ENCODE peak calls at places on chromosome 5, in eight cellular contexts. One of them, this sample, is unnamed.

GRCh38 chr5:113119271-113119924 is 142.8 kb downstream of the DCP2 start:
- DNase-seq in CD8-positive, alpha-beta T cell: no peak
- DNase-seq in right cardiac atrium: peak; percentile 92
- DNase-seq in keratinocyte: no peak
- DNase-seq in heart right ventricle: peak; percentile 78
- DNase-seq in GM23248: peak; percentile 46
- DNase-seq in iPS DF 6.9: no peak
- DNase-seq in GM12878: no peak
- DNase-seq in this sample: peak; percentile 84

GRCh38 chr5:164336906-164337305 is 831.5 kb downstream of the MAT2B start:
- DNase-seq in GM12878: no peak
- DNase-seq in heart right ventricle: no peak
- DNase-seq in GM23248: peak; percentile 61
- DNase-seq in keratinocyte: no peak
- DNase-seq in right cardiac atrium: no peak
- DNase-seq in iPS DF 6.9: no peak
- DNase-seq in CD8-positive, alpha-beta T cell: no peak
- DNase-seq in this sample: no peak

GRCh38 chr5:141757402-141757801 is 75.4 kb upstream of the ARAP3 start:
- DNase-seq in right cardiac atrium: no peak
- DNase-seq in keratinocyte: peak; percentile 7
- DNase-seq in GM23248: peak; percentile 68
- DNase-seq in CD8-positive, alpha-beta T cell: no peak
- DNase-seq in heart right ventricle: peak; percentile 23
- DNase-seq in iPS DF 6.9: no peak
- DNase-seq in GM12878: no peak
- DNase-seq in this sample: no peak

GRCh38 chr5:179802207-179802883 is 4.3 kb downstream of the MGAT4B start:
- DNase-seq in CD8-positive, alpha-beta T cell: no peak
- DNase-seq in iPS DF 6.9: no peak
- DNase-seq in keratinocyte: no peak
- DNase-seq in heart right ventricle: no peak
- DNase-seq in GM23248: peak; percentile 37
- DNase-seq in GM12878: no peak
- DNase-seq in right cardiac atrium: peak; percentile 57
- DNase-seq in this sample: peak; percentile 69

GRCh38 chr5:71971862-71972261 is 135.4 kb upstream of the MAP1B start:
- DNase-seq in GM12878: no peak
- DNase-seq in right cardiac atrium: no peak
- DNase-seq in iPS DF 6.9: no peak
- DNase-seq in CD8-positive, alpha-beta T cell: no peak
- DNase-seq in keratinocyte: no peak
- DNase-seq in heart right ventricle: no peak
- DNase-seq in GM23248: no peak
- DNase-seq in this sample: no peak

GRCh38 chr5:179730852-179731251 is 1.8 kb upstream of the MAML1 start:
- DNase-seq in right cardiac atrium: no peak
- DNase-seq in GM23248: no peak
- DNase-seq in iPS DF 6.9: no peak
- DNase-seq in keratinocyte: no peak
- DNase-seq in CD8-positive, alpha-beta T cell: no peak
- DNase-seq in GM12878: no peak
- DNase-seq in heart right ventricle: no peak
- DNase-seq in this sample: no peak

GRCh38 chr5:135976216-135976615 is 21.4 kb upstream of the LECT2 start:
- DNase-seq in heart right ventricle: no peak
- DNase-seq in iPS DF 6.9: no peak
- DNase-seq in keratinocyte: no peak
- DNase-seq in right cardiac atrium: no peak
- DNase-seq in CD8-positive, alpha-beta T cell: no peak
- DNase-seq in GM12878: no peak
- DNase-seq in GM23248: no peak
- DNase-seq in this sample: no peak

GRCh38 chr5:159695741-159696294 is 220.5 kb upstream of the ADRA1B start:
- DNase-seq in keratinocyte: no peak
- DNase-seq in right cardiac atrium: no peak
- DNase-seq in CD8-positive, alpha-beta T cell: no peak
- DNase-seq in GM12878: no peak
- DNase-seq in heart right ventricle: no peak
- DNase-seq in iPS DF 6.9: no peak
- DNase-seq in GM23248: no peak
- DNase-seq in this sample: no peak

GRCh38 chr5:79753087-79753486 is 63.5 kb downstream of the CMYA5 start:
- DNase-seq in right cardiac atrium: no peak
- DNase-seq in GM23248: no peak
- DNase-seq in GM12878: no peak
- DNase-seq in heart right ventricle: no peak
- DNase-seq in keratinocyte: no peak
- DNase-seq in iPS DF 6.9: no peak
- DNase-seq in CD8-positive, alpha-beta T cell: no peak
- DNase-seq in this sample: no peak

GRCh38 chr5:74725331-74725730 is 40.3 kb downstream of the HEXB start:
- DNase-seq in GM23248: no peak
- DNase-seq in right cardiac atrium: no peak
- DNase-seq in iPS DF 6.9: no peak
- DNase-seq in keratinocyte: no peak
- DNase-seq in CD8-positive, alpha-beta T cell: no peak
- DNase-seq in GM12878: no peak
- DNase-seq in heart right ventricle: no peak
- DNase-seq in this sample: no peak

GRCh38 chr5:135353952-135354721 is 44.9 kb downstream of the MACROH2A1 start:
- DNase-seq in iPS DF 6.9: no peak
- DNase-seq in heart right ventricle: no peak
- DNase-seq in CD8-positive, alpha-beta T cell: no peak
- DNase-seq in right cardiac atrium: no peak
- DNase-seq in keratinocyte: no peak
- DNase-seq in GM12878: no peak
- DNase-seq in GM23248: peak; percentile 95
- DNase-seq in this sample: no peak

GRCh38 chr5:82918311-82919031 is 158.7 kb downstream of the TMEM167A start:
- DNase-seq in GM12878: no peak
- DNase-seq in heart right ventricle: no peak
- DNase-seq in right cardiac atrium: no peak
- DNase-seq in iPS DF 6.9: no peak
- DNase-seq in CD8-positive, alpha-beta T cell: no peak
- DNase-seq in keratinocyte: no peak
- DNase-seq in GM23248: no peak
- DNase-seq in this sample: no peak

GRCh38 chr5:170700503-170700902 is 83.0 kb upstream of the GABRP start:
- DNase-seq in GM23248: no peak
- DNase-seq in keratinocyte: no peak
- DNase-seq in right cardiac atrium: no peak
- DNase-seq in iPS DF 6.9: no peak
- DNase-seq in GM12878: no peak
- DNase-seq in CD8-positive, alpha-beta T cell: no peak
- DNase-seq in heart right ventricle: no peak
- DNase-seq in this sample: no peak

GRCh38 chr5:170693701-170694100 is 89.8 kb upstream of the GABRP start:
- DNase-seq in GM12878: no peak
- DNase-seq in GM23248: no peak
- DNase-seq in heart right ventricle: no peak
- DNase-seq in CD8-positive, alpha-beta T cell: no peak
- DNase-seq in keratinocyte: no peak
- DNase-seq in iPS DF 6.9: no peak
- DNase-seq in right cardiac atrium: no peak
- DNase-seq in this sample: no peak

GRCh38 chr5:170694911-170695310 is 88.6 kb upstream of the GABRP start:
- DNase-seq in GM23248: no peak
- DNase-seq in keratinocyte: no peak
- DNase-seq in right cardiac atrium: no peak
- DNase-seq in iPS DF 6.9: no peak
- DNase-seq in heart right ventricle: no peak
- DNase-seq in CD8-positive, alpha-beta T cell: no peak
- DNase-seq in GM12878: no peak
- DNase-seq in this sample: no peak

GRCh38 chr5:170701321-170701720 is 82.2 kb upstream of the GABRP start:
- DNase-seq in iPS DF 6.9: no peak
- DNase-seq in GM23248: no peak
- DNase-seq in right cardiac atrium: no peak
- DNase-seq in heart right ventricle: no peak
- DNase-seq in CD8-positive, alpha-beta T cell: no peak
- DNase-seq in GM12878: no peak
- DNase-seq in keratinocyte: no peak
- DNase-seq in this sample: no peak

GRCh38 chr5:170697031-170697430 is 86.5 kb upstream of the GABRP start:
- DNase-seq in heart right ventricle: no peak
- DNase-seq in GM12878: no peak
- DNase-seq in CD8-positive, alpha-beta T cell: no peak
- DNase-seq in GM23248: no peak
- DNase-seq in iPS DF 6.9: no peak
- DNase-seq in right cardiac atrium: no peak
- DNase-seq in keratinocyte: no peak
- DNase-seq in this sample: no peak
- H3K4me1 ChIP-seq in heart right ventricle: no peaks in the 10 kb centered on the region
- H3K4me1 ChIP-seq in GM12878: no peaks in the 10 kb centered on the region
- H3K4me1 ChIP-seq in CD8-positive, alpha-beta T cell: no peaks in the 10 kb centered on the region
- H3K4me1 ChIP-seq in GM23248: no peaks in the 10 kb centered on the region
- H3K4me1 ChIP-seq in iPS DF 6.9: no peaks in the 10 kb centered on the region
- H3K4me1 ChIP-seq in right cardiac atrium: no peaks in the 10 kb centered on the region
- H3K4me1 ChIP-seq in keratinocyte: no peaks in the 10 kb centered on the region
- H3K4me1 ChIP-seq in this sample: no peaks in the 10 kb centered on the region

DNA sequence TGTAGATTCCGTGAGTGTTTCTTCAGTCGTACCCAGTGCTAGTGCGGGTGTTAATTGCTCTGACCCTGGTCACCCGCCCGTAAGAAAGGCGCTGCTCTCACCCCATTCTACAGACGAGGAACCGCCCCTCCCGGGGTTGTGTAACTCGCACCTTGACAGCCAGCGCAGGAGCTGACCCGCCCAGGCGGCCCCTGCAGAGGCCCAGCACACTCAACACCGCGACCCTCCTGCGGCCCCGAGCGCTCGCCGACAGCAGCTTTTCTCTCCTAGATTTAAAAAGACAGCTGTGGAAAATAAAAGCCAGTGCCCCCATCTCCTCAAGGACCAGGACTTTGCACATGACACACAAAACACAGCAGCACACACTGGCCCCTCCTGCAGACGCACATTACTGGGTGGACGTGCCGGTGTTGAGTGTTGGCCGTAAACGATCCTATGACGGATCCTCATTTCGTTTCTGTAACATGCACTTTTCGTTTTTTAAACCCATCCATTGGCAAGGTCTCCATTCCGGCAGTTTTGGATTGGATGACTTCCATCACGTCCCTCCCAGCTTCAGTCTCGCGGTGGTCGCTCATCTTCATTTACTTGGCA is 22.9 kb downstream of the OR2V2 start:
- DNase-seq in right cardiac atrium: no peak
- DNase-seq in CD8-positive, alpha-beta T cell: no peak
- DNase-seq in keratinocyte: no peak
- DNase-seq in GM23248: peak; percentile 22
- DNase-seq in heart right ventricle: no peak
- DNase-seq in GM12878: no peak
- DNase-seq in iPS DF 6.9: no peak
- DNase-seq in this sample: no peak
- H3K4me3 ChIP-seq in right cardiac atrium: no peak overlapping the region
- H3K4me3 ChIP-seq in CD8-positive, alpha-beta T cell: no peak overlapping the region
- H3K4me3 ChIP-seq in keratinocyte: peak overlapping the region; percentile 37
- H3K4me3 ChIP-seq in GM23248: no peak overlapping the region
- H3K4me3 ChIP-seq in heart right ventricle: no peak overlapping the region
- H3K4me3 ChIP-seq in GM12878: peak overlapping the region; percentile 24
- H3K4me3 ChIP-seq in iPS DF 6.9: peak overlapping the region; percentile 47
- H3K4me3 ChIP-seq in this sample: no peak overlapping the region

GRCh38 chr5:16486679-16487078 is 21.1 kb upstream of the ZNF622 start:
- DNase-seq in GM12878: no peak
- DNase-seq in heart right ventricle: no peak
- DNase-seq in GM23248: no peak
- DNase-seq in CD8-positive, alpha-beta T cell: no peak
- DNase-seq in iPS DF 6.9: no peak
- DNase-seq in right cardiac atrium: no peak
- DNase-seq in keratinocyte: no peak
- DNase-seq in this sample: no peak

GRCh38 chr5:16480144-16480543 is 14.5 kb upstream of the ZNF622 start:
- DNase-seq in GM12878: no peak
- DNase-seq in GM23248: no peak
- DNase-seq in heart right ventricle: no peak
- DNase-seq in iPS DF 6.9: no peak
- DNase-seq in keratinocyte: no peak
- DNase-seq in CD8-positive, alpha-beta T cell: no peak
- DNase-seq in right cardiac atrium: no peak
- DNase-seq in this sample: no peak

GRCh38 chr5:16483361-16483760 is 17.8 kb upstream of the ZNF622 start:
- DNase-seq in iPS DF 6.9: no peak
- DNase-seq in GM23248: no peak
- DNase-seq in keratinocyte: no peak
- DNase-seq in right cardiac atrium: no peak
- DNase-seq in GM12878: no peak
- DNase-seq in CD8-positive, alpha-beta T cell: no peak
- DNase-seq in heart right ventricle: no peak
- DNase-seq in this sample: no peak

GRCh38 chr5:16484081-16484480 is 18.5 kb upstream of the ZNF622 start:
- DNase-seq in heart right ventricle: no peak
- DNase-seq in right cardiac atrium: no peak
- DNase-seq in GM12878: no peak
- DNase-seq in iPS DF 6.9: no peak
- DNase-seq in GM23248: no peak
- DNase-seq in CD8-positive, alpha-beta T cell: no peak
- DNase-seq in keratinocyte: peak; percentile 40
- DNase-seq in this sample: no peak

GRCh38 chr5:16480821-16481538 is 15.4 kb upstream of the ZNF622 start:
- DNase-seq in CD8-positive, alpha-beta T cell: no peak
- DNase-seq in heart right ventricle: no peak
- DNase-seq in iPS DF 6.9: no peak
- DNase-seq in right cardiac atrium: no peak
- DNase-seq in GM23248: no peak
- DNase-seq in keratinocyte: no peak
- DNase-seq in GM12878: no peak
- DNase-seq in this sample: no peak
- H3K27ac ChIP-seq in CD8-positive, alpha-beta T cell: no peak overlapping the region
- H3K27ac ChIP-seq in heart right ventricle: no peak overlapping the region
- H3K27ac ChIP-seq in iPS DF 6.9: no peak overlapping the region
- H3K27ac ChIP-seq in right cardiac atrium: no peak overlapping the region
- H3K27ac ChIP-seq in GM23248: no peak overlapping the region
- H3K27ac ChIP-seq in keratinocyte: no peak overlapping the region
- H3K27ac ChIP-seq in GM12878: no peak overlapping the region
- H3K27ac ChIP-seq in this sample: no peak overlapping the region

GRCh38 chr5:149404746-149405549 is 25.9 kb upstream of the IL17B start:
- DNase-seq in GM12878: no peak
- DNase-seq in GM23248: peak; percentile 92
- DNase-seq in iPS DF 6.9: no peak
- DNase-seq in keratinocyte: no peak
- DNase-seq in right cardiac atrium: no peak
- DNase-seq in heart right ventricle: no peak
- DNase-seq in CD8-positive, alpha-beta T cell: no peak
- DNase-seq in this sample: no peak
- H3K4me1 ChIP-seq in GM12878: no peaks in the 10 kb centered on the region
- H3K4me1 ChIP-seq in GM23248: peaks cover 51% of the 10 kb centered on the region
- H3K4me1 ChIP-seq in iPS DF 6.9: peaks cover 2% of the 10 kb centered on the region
- H3K4me1 ChIP-seq in keratinocyte: no peaks in the 10 kb centered on the region
- H3K4me1 ChIP-seq in right cardiac atrium: peaks cover 19% of the 10 kb centered on the region
- H3K4me1 ChIP-seq in heart right ventricle: peaks cover 11% of the 10 kb centered on the region
- H3K4me1 ChIP-seq in CD8-positive, alpha-beta T cell: no peaks in the 10 kb centered on the region
- H3K4me1 ChIP-seq in this sample: no peaks in the 10 kb centered on the region

GRCh38 chr5:54457094-54457531 is 1.6 kb downstream of the HSPB3 start:
- DNase-seq in GM12878: no peak
- DNase-seq in iPS DF 6.9: no peak
- DNase-seq in right cardiac atrium: no peak
- DNase-seq in keratinocyte: no peak
- DNase-seq in CD8-positive, alpha-beta T cell: no peak
- DNase-seq in heart right ventricle: peak; percentile 47
- DNase-seq in GM23248: peak; percentile 81
- DNase-seq in this sample: no peak
- H3K4me3 ChIP-seq in GM12878: no peak overlapping the region
- H3K4me3 ChIP-seq in iPS DF 6.9: no peak overlapping the region
- H3K4me3 ChIP-seq in right cardiac atrium: peak overlapping the region; percentile 80
- H3K4me3 ChIP-seq in keratinocyte: no peak overlapping the region
- H3K4me3 ChIP-seq in CD8-positive, alpha-beta T cell: no peak overlapping the region
- H3K4me3 ChIP-seq in heart right ventricle: peak overlapping the region; percentile 60
- H3K4me3 ChIP-seq in GM23248: peak overlapping the region; percentile 36
- H3K4me3 ChIP-seq in this sample: no peak overlapping the region

This sample was measured in kidney.